ENCODE peak calls at places on chromosomes 13 and 19, in six cellular contexts. E is stimulated activated CD4-positive, alpha-beta T cell treated with anti-CD3 and anti-CD28 coated beads, Interleukin-15, amount 100 ng/mL, for 1 hour; V is Right ventricle myocardium superior; I is activated T-helper 9 cell treated with anti-CD3 and anti-CD28 coated beads, Interleukin-2, amount 50 U/mL, for 16 hours; J is ELF-1; U is stomach. C is an unnamed sample.

GRCh38 chr13:50518791-50519201 is 324.7 kb downstream of the DLEU7 start:
- DNase-seq in U (no peak), J (no peak), I (no peak), V (no peak), E (no peak), C (no peak)

GRCh38 chr13:109773786-109774185 is 12.6 kb downstream of the IRS2 start:
- DNase-seq in V (no peak), U (no peak), I (no peak), J (no peak), E (no peak), C (no peak)

GRCh38 chr13:27226991-27227390 is 24.4 kb upstream of the RPL21 start:
- DNase-seq in E (no peak), U (no peak), I (no peak), V (no peak), J (no peak), C (no peak)

GRCh38 chr19:35458821-35459391 is 10.8 kb downstream of the FFAR2 start:
- DNase-seq in V (no peak), U (peak), I (no peak), J (no peak), E (no peak), C (no peak)

GRCh38 chr13:86909318-86909717 is 761.9 kb upstream of the SLITRK5 start:
- DNase-seq in I (no peak), V (no peak), E (no peak), J (no peak), U (no peak), C (no peak)

GRCh38 chr13:51919531-51919930 is 57.8 kb downstream of the CCDC70 start:
- DNase-seq in V (no peak), E (no peak), U (no peak), I (no peak), J (no peak), C (no peak)

GRCh38 chr19:1501200-1501595 is 10.2 kb downstream of the REEP6 start:
- DNase-seq in J (no peak), I (no peak), E (no peak), V (no peak), U (no peak), C (no peak)

GRCh38 chr13:106036870-106037269 is 498.6 kb downstream of the EFNB2 start:
- DNase-seq in E (no peak), J (peak), I (no peak), V (no peak), U (no peak), C (no peak)

GRCh38 chr13:46639033-46639981 is 86.3 kb downstream of the LRCH1 start:
- DNase-seq in E (no peak), V (no peak), I (no peak), U (no peak), J (no peak), C (no peak)

GRCh38 chr13:94329277-94329676 is 150.2 kb downstream of the DCT start:
- DNase-seq in I (no peak), V (no peak), E (no peak), U (no peak), J (no peak), C (no peak)

GRCh38 chr13:27264181-27264580 is 6.4 kb upstream of the RASL11A start:
- DNase-seq in J (no peak), I (no peak), V (no peak), U (no peak), E (no peak), C (no peak)

GRCh38 chr13:30652746-30653145 is 35.0 kb downstream of the USPL1 start:
- DNase-seq in J (no peak), E (no peak), V (no peak), I (no peak), U (no peak), C (no peak)

GRCh38 chr13:42041684-42042035 is 6.8 kb upstream of the DGKH start:
- DNase-seq in I (no peak), U (peak), V (peak), J (peak), E (no peak), C (no peak)

GRCh38 chr19:46975011-46975917 is 44.4 kb upstream of the NPAS1 start:
- DNase-seq in V (no peak), U (no peak), J (peak), I (no peak), E (no peak), C (no peak)

GRCh38 chr13:96141032-96141431 is 51.1 kb downstream of the HS6ST3 start:
- DNase-seq in I (no peak), J (peak), U (no peak), E (no peak), V (no peak), C (no peak)

C was measured in DND-41.